ENCODE peak calls at places on chromosomes 3 and 15, in five cellular contexts. X is SK-N-SH, N is H9, Z is IMR-90, C is NT2/D1. A is an unnamed sample.

GRCh38 chr3:128813003-128813564 is 66.3 kb upstream of the ACAD9 start:
- DNase-seq in X (no peak), N (no peak), C (no peak), Z (no peak), A (no peak)

GRCh38 chr3:131551761-131552160 is 49.0 kb upstream of the MRPL3 start:
- DNase-seq in N (no peak), C (no peak), X (no peak), Z (no peak), A (no peak)

GRCh38 chr3:129441782-129442181 is 1.8 kb downstream of the IFT122 start:
- DNase-seq in Z (peak), C (no peak), X (peak), N (no peak), A (no peak)

GRCh38 chr15:32922541-32922940 is 204.7 kb downstream of the GREM1 start:
- DNase-seq in C (no peak), X (no peak), N (no peak), Z (no peak), A (no peak)

GRCh38 chr15:25901841-25902610 is 38.9 kb upstream of the ATP10A start:
- DNase-seq in C (no peak), Z (no peak), X (no peak), N (no peak), A (no peak)

GRCh38 chr15:78040653-78041244 is 36.8 kb downstream of the TBC1D2B start:
- DNase-seq in C (no peak), Z (no peak), N (no peak), X (no peak), A (no peak)

GRCh38 chr3:177195941-177196472 is 1.3 kb downstream of the TBL1XR1 start:
- DNase-seq in Z (no peak), N (no peak), X (no peak), C (no peak), A (no peak)

GRCh38 chr3:112802338-112802737 is 44.3 kb downstream of the CD200R1L start:
- DNase-seq in N (no peak), C (no peak), Z (no peak), X (no peak), A (no peak)

GRCh38 chr3:65233561-65233960 is 545.8 kb upstream of the ADAMTS9 start:
- DNase-seq in C (no peak), Z (no peak), X (no peak), N (no peak), A (no peak)

GRCh38 chr15:90872481-90873184 is 4.2 kb downstream of the FURIN start:
- DNase-seq in C (no peak), N (peak), X (peak), Z (peak), A (peak)

GRCh38 chr3:31436830-31437229 is 95.9 kb upstream of the STT3B start:
- DNase-seq in X (no peak), N (no peak), C (no peak), Z (no peak), A (no peak)

GRCh38 chr3:31433679-31433992 is 99.1 kb upstream of the STT3B start:
- DNase-seq in Z (no peak), C (no peak), N (no peak), X (no peak), A (no peak)

GRCh38 chr3:31431322-31431721 is 101.4 kb upstream of the STT3B start:
- DNase-seq in Z (no peak), N (no peak), C (no peak), X (no peak), A (no peak)

GRCh38 chr3:31434819-31435218 is 97.9 kb upstream of the STT3B start:
- DNase-seq in X (no peak), C (no peak), N (no peak), Z (no peak), A (no peak)

GRCh38 chr3:31432897-31433678 is 99.6 kb upstream of the STT3B start:
- DNase-seq in N (no peak), Z (no peak), C (no peak), X (no peak), A (no peak)
- H3K9ac ChIP-seq in N (no peak), Z (no peak), C (no peak), X (no peak), A (no peak)

DNA sequence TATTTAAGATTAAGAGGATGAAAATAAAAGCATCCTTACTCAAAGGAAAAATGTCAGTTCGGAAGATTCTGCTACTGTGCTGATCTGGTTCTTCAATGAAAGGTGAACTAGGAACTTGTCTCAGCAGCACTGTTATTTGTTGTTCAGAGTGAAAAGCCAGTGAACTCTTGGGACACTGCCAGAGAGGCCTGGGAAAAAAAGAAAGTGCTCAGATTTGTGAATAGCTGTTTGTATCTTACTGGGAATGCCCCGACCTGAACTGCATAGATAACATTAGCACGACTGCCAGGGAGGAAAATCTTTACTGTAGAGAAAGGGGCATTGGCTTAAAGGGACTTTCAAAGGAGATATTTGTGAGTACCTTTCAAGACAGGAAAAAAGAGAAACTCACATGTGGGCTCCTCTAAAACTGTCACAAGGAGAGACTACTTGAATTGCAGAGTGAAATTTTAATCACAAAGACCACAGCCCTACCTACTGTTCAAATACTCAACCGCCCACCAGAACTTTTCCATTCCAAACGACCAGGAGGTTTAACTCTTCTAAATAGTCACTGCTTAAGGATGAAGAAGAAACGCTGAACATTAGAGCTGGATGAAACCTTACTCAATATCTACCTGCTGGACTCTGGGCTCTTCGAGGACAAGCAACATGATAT is 13.6 kb downstream of the TAMM41 start:
- DNase-seq in X (no peak), N (no peak), Z (no peak), C (peak), A (no peak)
- H3K9ac ChIP-seq in X (no peak), N (no peak), Z (no peak), C (no peak), A (no peak)

DNA sequence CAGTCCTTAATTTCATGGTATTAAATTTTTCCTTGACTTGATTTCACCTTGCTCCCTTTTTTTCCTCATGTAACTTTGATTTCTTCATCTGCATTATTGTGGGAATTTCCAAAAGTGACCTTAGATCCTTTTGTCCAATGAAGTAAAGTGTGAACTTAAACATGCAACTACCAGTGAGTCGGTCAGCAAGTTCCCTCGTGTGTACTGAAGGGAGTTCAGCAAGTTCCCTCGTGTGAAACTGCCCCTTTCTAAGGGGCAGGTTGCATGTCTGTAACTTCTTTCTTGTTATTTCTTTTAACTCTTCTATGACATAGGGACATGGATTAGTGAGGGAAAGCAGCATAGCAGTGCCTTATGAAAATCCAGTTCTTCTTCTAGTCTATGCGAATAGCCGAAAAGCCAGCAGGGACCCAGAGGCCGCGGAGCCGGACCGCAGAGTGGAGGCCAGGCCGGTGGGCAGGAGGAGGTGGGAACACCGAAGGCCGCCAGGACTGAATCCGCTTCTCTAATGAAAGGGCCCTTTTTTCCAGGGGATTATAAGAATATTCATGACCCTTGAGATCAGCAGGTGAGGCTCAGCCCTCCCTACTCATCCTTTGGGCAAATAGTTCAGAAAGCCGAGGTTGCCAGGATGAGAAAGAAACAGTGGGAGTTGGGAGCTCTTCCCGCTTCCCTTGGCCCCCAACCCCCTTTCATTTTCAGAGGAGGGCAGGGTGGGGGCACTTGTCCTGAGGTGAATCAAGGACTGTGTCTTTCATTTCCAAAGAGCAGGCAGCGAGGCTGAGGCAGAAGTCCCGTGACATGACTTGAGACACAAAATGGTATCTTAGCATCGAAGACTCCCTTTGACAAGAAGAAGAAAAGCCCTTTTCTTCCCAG is 117.5 kb downstream of the OPA1 start:
- DNase-seq in N (no peak), C (peak), X (no peak), Z (no peak), A (no peak)
- H3K9ac ChIP-seq in N (no peak), C (no peak), X (no peak), Z (no peak), A (no peak)

DNA sequence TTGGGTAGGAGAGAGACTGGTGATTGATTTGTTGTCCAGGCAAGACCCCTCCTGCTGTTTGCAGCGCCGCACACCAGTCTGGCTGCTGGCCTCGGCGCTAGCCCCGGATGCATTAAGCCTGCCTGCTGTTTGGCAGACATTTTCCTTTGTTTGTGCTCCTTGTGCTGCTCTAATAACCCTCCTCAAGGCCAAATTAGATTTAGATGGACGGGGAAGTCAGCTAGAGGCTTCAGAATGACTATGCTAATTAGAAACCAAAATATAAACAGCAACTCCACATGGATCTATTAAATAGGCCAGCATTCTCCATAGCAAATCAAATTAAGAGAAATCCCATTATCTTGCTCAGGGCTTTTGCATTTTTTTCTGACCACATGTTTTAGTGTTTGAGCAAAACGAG is 445.2 kb downstream of the SQOR start:
- DNase-seq in X (peak), C (no peak), N (peak), Z (no peak), A (peak)
- H3K9ac ChIP-seq in X (no peak), C (no peak), N (no peak), Z (no peak), A (no peak)

DNA sequence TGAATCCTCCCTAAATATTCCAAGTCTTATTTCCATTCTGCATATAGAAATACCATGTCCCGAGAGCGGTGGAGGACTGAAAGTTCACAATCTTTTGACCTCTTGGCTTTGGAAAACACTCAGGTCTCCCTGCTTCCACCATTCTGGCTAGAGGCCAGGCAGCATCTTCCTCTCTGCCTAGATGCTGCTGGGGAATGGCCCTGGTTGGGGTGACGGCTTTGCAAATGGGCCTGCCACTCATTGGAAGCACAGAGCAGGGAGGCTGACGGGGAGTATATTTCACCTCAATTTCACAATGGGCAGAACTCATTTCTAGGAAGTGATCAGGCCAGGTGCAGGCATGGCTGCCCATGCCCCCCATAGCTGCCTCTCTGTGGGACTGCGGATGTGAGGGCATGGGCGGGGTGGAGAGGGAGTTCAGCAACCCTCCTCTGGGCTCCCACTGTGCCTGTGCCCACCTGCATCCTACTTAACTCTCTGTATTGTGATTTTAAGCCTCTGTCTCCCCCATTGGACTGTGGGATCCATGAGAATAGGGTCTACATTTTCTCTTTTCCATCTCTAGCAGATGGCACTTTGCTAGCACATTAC is 194.1 kb downstream of the CHST2 start:
- DNase-seq in N (no peak), X (no peak), Z (no peak), C (no peak), A (no peak)
- H3K9ac ChIP-seq in N (no peak), X (no peak), Z (no peak), C (no peak), A (no peak)

GRCh38 chr3:113896930-113897329 is 50.9 kb upstream of the ZDHHC23 start:
- DNase-seq in C (no peak), Z (no peak), X (no peak), N (no peak), A (no peak)
- H3K9ac ChIP-seq in C (no peak), Z (no peak), X (no peak), N (no peak), A (no peak)

GRCh38 chr15:67504061-67504460 is 16.9 kb upstream of the C15orf61 start:
- DNase-seq in C (no peak), Z (peak), N (no peak), X (no peak), A (no peak)

GRCh38 chr15:67505675-67506572 is 15.0 kb upstream of the C15orf61 start:
- DNase-seq in C (no peak), Z (no peak), N (no peak), X (no peak), A (no peak)

GRCh38 chr15:67501836-67502461 is 19.0 kb upstream of the C15orf61 start:
- DNase-seq in C (peak), Z (no peak), N (no peak), X (no peak), A (no peak)

GRCh38 chr15:67506775-67507747 is 13.9 kb upstream of the C15orf61 start:
- DNase-seq in X (no peak), Z (peak), N (no peak), C (no peak), A (no peak)

DNA sequence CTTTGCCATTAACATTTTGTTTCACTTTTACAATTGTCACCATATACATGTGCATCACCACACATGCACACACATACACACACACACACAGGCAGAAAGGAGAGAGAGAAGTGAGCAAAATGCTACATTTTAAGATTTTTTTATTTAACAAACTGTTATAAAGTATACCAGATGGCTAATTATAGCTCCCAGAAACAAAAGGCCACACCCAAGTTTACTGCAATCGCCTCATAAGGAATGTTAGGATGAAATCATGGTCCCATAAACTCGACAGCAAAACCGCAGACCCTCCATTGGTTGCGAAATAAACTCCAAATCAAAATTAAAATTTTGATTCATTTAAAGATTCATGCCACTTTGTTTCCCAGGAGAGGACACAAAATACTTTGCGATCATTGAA is 16.1 kb upstream of the C15orf61 start:
- DNase-seq in X (no peak), C (no peak), N (no peak), Z (no peak), A (no peak)
- H3K9ac ChIP-seq in X (no peak), C (no peak), N (no peak), Z (no peak), A (no peak)

DNA sequence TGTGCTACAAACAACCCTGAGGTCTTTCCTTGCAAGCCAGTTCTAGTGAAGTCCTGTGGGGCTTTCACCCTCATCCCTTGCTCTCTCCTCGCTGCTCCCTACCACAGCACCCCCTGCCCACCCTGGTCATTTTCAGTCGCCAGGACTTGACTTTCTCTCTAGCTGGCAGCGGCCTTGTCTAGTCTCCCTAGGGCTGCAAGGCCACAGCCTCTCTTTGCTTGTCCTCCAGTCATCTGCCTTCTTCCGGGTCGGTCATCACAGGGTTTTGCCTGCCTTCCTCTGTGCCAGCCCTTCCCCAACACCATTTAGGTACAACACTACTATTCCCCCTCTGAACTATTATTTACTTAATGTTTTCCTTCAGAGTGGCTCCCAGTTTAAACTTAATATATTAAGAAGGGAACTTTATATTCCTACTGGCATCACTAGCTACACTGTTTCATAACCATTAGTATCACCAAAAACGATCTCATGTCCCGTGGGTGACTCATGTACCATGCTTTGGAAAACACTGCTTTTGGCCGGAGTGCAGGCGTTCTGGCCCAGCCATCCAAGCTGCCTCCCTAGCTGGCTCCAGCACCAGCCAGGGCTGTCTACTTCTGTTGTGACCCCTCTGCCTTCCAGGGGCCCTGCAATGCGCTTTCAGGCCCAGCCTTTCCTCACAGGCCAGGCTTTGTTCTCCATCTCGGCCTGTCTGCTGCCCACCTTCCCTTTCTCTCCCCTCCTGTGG is 21.4 kb downstream of the FAH start:
- DNase-seq in X (no peak), Z (peak), C (no peak), N (no peak), A (no peak)
- H3K9ac ChIP-seq in X (peak), Z (no peak), C (no peak), N (no peak), A (no peak)

GRCh38 chr3:169765281-169765624 is 393 bp upstream of the TERC start:
- DNase-seq in C (no peak), N (no peak), X (no peak), Z (no peak), A (no peak)
- H3K9ac ChIP-seq in C (peak), N (no peak), X (peak), Z (no peak), A (no peak)

A was measured in endodermal cell.